ENCODE peak calls at places on chromosomes 2 and 18, in nine cellular contexts. One of them, this sample, is unnamed.

GRCh38 chr2:184599054-184599874 is 935 bp downstream of the ZNF804A start:
- DNase-seq in right lobe of liver: no peak
- DNase-seq in PC-9: no peak
- DNase-seq in IMR-90: peak
- DNase-seq in fibroblast of pulmonary artery: peak
- DNase-seq in transverse colon: no peak
- DNase-seq in kidney epithelial cell: no peak
- DNase-seq in mammary epithelial cell: no peak
- DNase-seq in bronchial epithelial cell: no peak
- DNase-seq in this sample: peak

GRCh38 chr2:48414980-48415764 is 114.8 kb upstream of the STON1 start:
- DNase-seq in right lobe of liver: peak
- DNase-seq in PC-9: no peak
- DNase-seq in IMR-90: no peak
- DNase-seq in fibroblast of pulmonary artery: peak
- DNase-seq in transverse colon: no peak
- DNase-seq in kidney epithelial cell: no peak
- DNase-seq in mammary epithelial cell: no peak
- DNase-seq in bronchial epithelial cell: no peak
- DNase-seq in this sample: peak

GRCh38 chr2:46776687-46777327 is 138.8 kb downstream of the MCFD2 start:
- DNase-seq in right lobe of liver: no peak
- DNase-seq in PC-9: peak
- DNase-seq in IMR-90: peak
- DNase-seq in fibroblast of pulmonary artery: peak
- DNase-seq in transverse colon: peak
- DNase-seq in kidney epithelial cell: no peak
- DNase-seq in mammary epithelial cell: peak
- DNase-seq in bronchial epithelial cell: peak
- DNase-seq in this sample: peak

GRCh38 chr18:41829648-41830516 is 125.2 kb upstream of the PIK3C3 start:
- DNase-seq in right lobe of liver: no peak
- DNase-seq in PC-9: peak
- DNase-seq in IMR-90: no peak
- DNase-seq in fibroblast of pulmonary artery: peak
- DNase-seq in transverse colon: no peak
- DNase-seq in kidney epithelial cell: no peak
- DNase-seq in mammary epithelial cell: peak
- DNase-seq in bronchial epithelial cell: no peak
- DNase-seq in this sample: no peak

GRCh38 chr2:38546064-38546463 is 56.7 kb downstream of the HNRNPLL start:
- DNase-seq in right lobe of liver: no peak
- DNase-seq in PC-9: no peak
- DNase-seq in IMR-90: no peak
- DNase-seq in fibroblast of pulmonary artery: no peak
- DNase-seq in transverse colon: no peak
- DNase-seq in kidney epithelial cell: no peak
- DNase-seq in mammary epithelial cell: no peak
- DNase-seq in bronchial epithelial cell: no peak
- DNase-seq in this sample: no peak

GRCh38 chr2:15313657-15314056 is 247.5 kb downstream of the NBAS start:
- DNase-seq in right lobe of liver: no peak
- DNase-seq in PC-9: no peak
- DNase-seq in IMR-90: peak
- DNase-seq in fibroblast of pulmonary artery: peak
- DNase-seq in transverse colon: no peak
- DNase-seq in kidney epithelial cell: peak
- DNase-seq in mammary epithelial cell: peak
- DNase-seq in bronchial epithelial cell: peak
- DNase-seq in this sample: no peak

GRCh38 chr2:68255736-68256450 is 3.6 kb upstream of the PPP3R1 start:
- DNase-seq in right lobe of liver: no peak
- DNase-seq in PC-9: peak
- DNase-seq in IMR-90: peak
- DNase-seq in fibroblast of pulmonary artery: peak
- DNase-seq in transverse colon: no peak
- DNase-seq in kidney epithelial cell: no peak
- DNase-seq in mammary epithelial cell: peak
- DNase-seq in bronchial epithelial cell: peak
- DNase-seq in this sample: peak

GRCh38 chr2:15073639-15074038 is 441.1 kb downstream of the LRATD1 start:
- DNase-seq in right lobe of liver: no peak
- DNase-seq in PC-9: no peak
- DNase-seq in IMR-90: no peak
- DNase-seq in fibroblast of pulmonary artery: peak
- DNase-seq in transverse colon: no peak
- DNase-seq in kidney epithelial cell: no peak
- DNase-seq in mammary epithelial cell: peak
- DNase-seq in bronchial epithelial cell: no peak
- DNase-seq in this sample: no peak

GRCh38 chr2:161170917-161171594 is 10.8 kb downstream of the TANK start:
- DNase-seq in right lobe of liver: no peak
- DNase-seq in PC-9: no peak
- DNase-seq in IMR-90: no peak
- DNase-seq in fibroblast of pulmonary artery: peak
- DNase-seq in transverse colon: no peak
- DNase-seq in kidney epithelial cell: no peak
- DNase-seq in mammary epithelial cell: peak
- DNase-seq in bronchial epithelial cell: peak
- DNase-seq in this sample: peak

GRCh38 chr2:233448565-233448964 is 94.3 kb downstream of the DGKD start:
- DNase-seq in right lobe of liver: peak
- DNase-seq in PC-9: no peak
- DNase-seq in IMR-90: no peak
- DNase-seq in fibroblast of pulmonary artery: no peak
- DNase-seq in transverse colon: peak
- DNase-seq in kidney epithelial cell: no peak
- DNase-seq in mammary epithelial cell: no peak
- DNase-seq in bronchial epithelial cell: no peak
- DNase-seq in this sample: no peak

GRCh38 chr18:49160075-49160930 is 209.5 kb upstream of the SMAD7 start:
- DNase-seq in right lobe of liver: no peak
- DNase-seq in PC-9: no peak
- DNase-seq in IMR-90: peak
- DNase-seq in fibroblast of pulmonary artery: no peak
- DNase-seq in transverse colon: no peak
- DNase-seq in kidney epithelial cell: no peak
- DNase-seq in mammary epithelial cell: no peak
- DNase-seq in bronchial epithelial cell: no peak
- DNase-seq in this sample: no peak

GRCh38 chr2:25293145-25293544 is 48.6 kb downstream of the DNMT3A start:
- DNase-seq in right lobe of liver: no peak
- DNase-seq in PC-9: no peak
- DNase-seq in IMR-90: peak
- DNase-seq in fibroblast of pulmonary artery: peak
- DNase-seq in transverse colon: no peak
- DNase-seq in kidney epithelial cell: no peak
- DNase-seq in mammary epithelial cell: no peak
- DNase-seq in bronchial epithelial cell: no peak
- DNase-seq in this sample: no peak

GRCh38 chr2:25293958-25294513 is 47.7 kb downstream of the DNMT3A start:
- DNase-seq in right lobe of liver: no peak
- DNase-seq in PC-9: no peak
- DNase-seq in IMR-90: no peak
- DNase-seq in fibroblast of pulmonary artery: no peak
- DNase-seq in transverse colon: no peak
- DNase-seq in kidney epithelial cell: no peak
- DNase-seq in mammary epithelial cell: no peak
- DNase-seq in bronchial epithelial cell: no peak
- DNase-seq in this sample: no peak

GRCh38 chr2:25297738-25298137 is 44.0 kb downstream of the DNMT3A start:
- DNase-seq in right lobe of liver: no peak
- DNase-seq in PC-9: no peak
- DNase-seq in IMR-90: no peak
- DNase-seq in fibroblast of pulmonary artery: no peak
- DNase-seq in transverse colon: no peak
- DNase-seq in kidney epithelial cell: no peak
- DNase-seq in mammary epithelial cell: no peak
- DNase-seq in bronchial epithelial cell: no peak
- DNase-seq in this sample: no peak

GRCh38 chr2:25294573-25295462 is 46.9 kb downstream of the DNMT3A start:
- DNase-seq in right lobe of liver: peak
- DNase-seq in PC-9: peak
- DNase-seq in IMR-90: peak
- DNase-seq in fibroblast of pulmonary artery: peak
- DNase-seq in transverse colon: peak
- DNase-seq in kidney epithelial cell: no peak
- DNase-seq in mammary epithelial cell: peak
- DNase-seq in bronchial epithelial cell: peak
- DNase-seq in this sample: no peak

DNA sequence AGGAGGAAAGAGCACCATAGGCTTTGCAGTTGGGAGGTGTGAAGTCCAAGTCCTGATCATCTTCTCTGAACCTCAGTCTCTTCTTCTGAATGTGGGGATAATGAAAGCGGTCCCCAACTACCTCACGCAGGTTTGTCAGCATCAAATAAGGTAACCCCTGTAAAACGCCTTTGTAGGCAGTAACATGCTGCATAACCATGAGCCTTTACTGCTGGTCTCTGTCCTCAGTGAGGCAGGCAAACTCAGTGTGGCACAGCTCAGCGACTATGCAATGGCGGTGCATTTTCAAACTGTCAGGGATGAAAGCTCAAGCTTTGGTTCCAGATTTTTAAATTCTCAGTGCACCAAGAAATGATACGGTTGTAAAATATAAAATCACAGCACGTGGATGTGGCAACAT is 46.1 kb downstream of the DNMT3A start:
- DNase-seq in right lobe of liver: no peak
- DNase-seq in PC-9: no peak
- DNase-seq in IMR-90: no peak
- DNase-seq in fibroblast of pulmonary artery: no peak
- DNase-seq in transverse colon: no peak
- DNase-seq in kidney epithelial cell: no peak
- DNase-seq in mammary epithelial cell: no peak
- DNase-seq in bronchial epithelial cell: no peak
- DNase-seq in this sample: no peak
- H3K4me3 ChIP-seq in right lobe of liver: no peak
- H3K4me3 ChIP-seq in PC-9: no peak
- H3K4me3 ChIP-seq in IMR-90: no peak
- H3K4me3 ChIP-seq in fibroblast of pulmonary artery: no peak
- H3K4me3 ChIP-seq in transverse colon: no peak
- H3K4me3 ChIP-seq in kidney epithelial cell: no peak
- H3K4me3 ChIP-seq in mammary epithelial cell: no peak
- H3K4me3 ChIP-seq in bronchial epithelial cell: no peak
- H3K4me3 ChIP-seq in this sample: no peak

DNA sequence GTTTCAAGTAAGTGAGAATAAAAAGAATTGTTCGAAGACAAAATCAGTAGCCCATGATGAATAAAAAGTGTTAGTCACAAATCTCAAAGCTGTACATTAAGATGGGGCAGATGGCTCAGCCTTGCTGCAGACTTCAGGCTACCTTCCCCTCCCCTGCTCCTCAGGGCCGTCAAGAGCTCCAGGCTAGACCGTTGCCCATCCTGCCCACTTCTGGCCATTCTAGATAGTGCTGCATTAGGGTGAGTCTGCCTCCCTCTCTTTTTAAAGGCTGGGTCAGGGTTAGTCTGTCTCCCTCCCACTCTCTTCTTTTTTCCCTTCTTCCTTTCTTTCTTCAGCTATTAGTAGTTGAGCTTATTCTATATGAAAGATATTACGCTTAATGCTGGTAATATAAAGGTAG is 86.0 kb downstream of the MAPRE2 start:
- DNase-seq in right lobe of liver: no peak
- DNase-seq in PC-9: no peak
- DNase-seq in IMR-90: peak
- DNase-seq in fibroblast of pulmonary artery: peak
- DNase-seq in transverse colon: no peak
- DNase-seq in kidney epithelial cell: no peak
- DNase-seq in mammary epithelial cell: no peak
- DNase-seq in bronchial epithelial cell: no peak
- DNase-seq in this sample: peak
- TF ChIP-seq CTCF in right lobe of liver: no peak
- TF ChIP-seq CTCF in PC-9: peak
- TF ChIP-seq CTCF in IMR-90: peak
- TF ChIP-seq CTCF in fibroblast of pulmonary artery: peak
- TF ChIP-seq CTCF in transverse colon: no peak
- TF ChIP-seq CTCF in kidney epithelial cell: peak
- TF ChIP-seq CTCF in mammary epithelial cell: peak
- TF ChIP-seq CTCF in bronchial epithelial cell: peak
- TF ChIP-seq CTCF in this sample: peak

GRCh38 chr2:64238799-64239198 is 94.6 kb upstream of the PELI1 start:
- DNase-seq in right lobe of liver: no peak
- DNase-seq in PC-9: no peak
- DNase-seq in IMR-90: no peak
- DNase-seq in fibroblast of pulmonary artery: no peak
- DNase-seq in transverse colon: no peak
- DNase-seq in kidney epithelial cell: no peak
- DNase-seq in mammary epithelial cell: no peak
- DNase-seq in bronchial epithelial cell: no peak
- DNase-seq in this sample: no peak
- H3K4me3 ChIP-seq in right lobe of liver: no peak
- H3K4me3 ChIP-seq in PC-9: no peak
- H3K4me3 ChIP-seq in IMR-90: no peak
- H3K4me3 ChIP-seq in fibroblast of pulmonary artery: no peak
- H3K4me3 ChIP-seq in transverse colon: no peak
- H3K4me3 ChIP-seq in kidney epithelial cell: no peak
- H3K4me3 ChIP-seq in mammary epithelial cell: no peak
- H3K4me3 ChIP-seq in bronchial epithelial cell: no peak
- H3K4me3 ChIP-seq in this sample: no peak

DNA sequence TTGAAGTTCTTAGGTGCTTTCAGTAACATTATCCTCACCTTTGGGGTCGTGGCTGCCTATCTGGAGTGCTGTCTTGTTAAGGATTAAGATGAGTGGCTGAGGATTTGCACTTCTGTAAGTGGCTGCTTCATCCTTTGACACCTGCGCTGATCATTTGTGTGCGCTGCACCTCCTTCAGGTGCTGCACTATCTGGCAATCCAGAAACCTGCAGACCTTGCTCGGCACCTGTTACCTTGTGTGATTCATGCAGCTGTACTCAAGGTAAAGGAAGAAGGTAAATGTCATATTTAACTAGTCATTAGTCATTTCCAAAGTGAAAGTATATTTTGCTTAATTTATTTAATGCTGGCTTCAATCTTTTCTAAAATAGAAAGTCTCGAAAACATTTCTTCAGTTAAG is 110.3 kb downstream of the RAB3GAP1 start:
- DNase-seq in right lobe of liver: no peak
- DNase-seq in PC-9: no peak
- DNase-seq in IMR-90: no peak
- DNase-seq in fibroblast of pulmonary artery: no peak
- DNase-seq in transverse colon: no peak
- DNase-seq in kidney epithelial cell: no peak
- DNase-seq in mammary epithelial cell: no peak
- DNase-seq in bronchial epithelial cell: peak
- DNase-seq in this sample: no peak
- TF ChIP-seq CTCF in right lobe of liver: no peak
- TF ChIP-seq CTCF in PC-9: no peak
- TF ChIP-seq CTCF in IMR-90: no peak
- TF ChIP-seq CTCF in fibroblast of pulmonary artery: no peak
- TF ChIP-seq CTCF in transverse colon: no peak
- TF ChIP-seq CTCF in kidney epithelial cell: no peak
- TF ChIP-seq CTCF in mammary epithelial cell: no peak
- TF ChIP-seq CTCF in bronchial epithelial cell: no peak
- TF ChIP-seq CTCF in this sample: no peak

This sample was measured in foreskin fibroblast.